ENCODE peak calls at places on chromosomes 6 and 20, in nine cellular contexts. O, L, T, I, K, A, Q, R and F are unnamed samples.

GRCh38 chr20:37961016-37961415 is 58.1 kb downstream of the VSTM2L start:
- DNase-seq in O (no peak), L (no peak), T (no peak), I (no peak), K (no peak), A (no peak), Q (no peak), R (no peak), F (no peak)

GRCh38 chr6:45513843-45514242 is 136.1 kb upstream of the SUPT3H start:
- DNase-seq in O (no peak), L (no peak), T (no peak), I (no peak), K (no peak), A (no peak), Q (no peak), R (no peak), F (no peak)

GRCh38 chr6:4676016-4676415 is 100.2 kb upstream of the CDYL start:
- DNase-seq in O (no peak), L (no peak), T (no peak), I (no peak), K (no peak), A (no peak), Q (no peak), R (no peak), F (no peak)

GRCh38 chr20:15767636-15768369 is 805.4 kb downstream of the KIF16B start:
- DNase-seq in O (no peak), L (no peak), T (no peak), I (no peak), K (no peak), A (no peak), Q (no peak), R (no peak), F (no peak)

GRCh38 chr6:120557554-120557953 is 776.7 kb downstream of the TBC1D32 start:
- DNase-seq in O (no peak), L (no peak), T (no peak), I (no peak), K (no peak), A (no peak), Q (no peak), R (no peak), F (no peak)

GRCh38 chr6:157768863-157769551 is 54.0 kb upstream of the SNX9 start:
- DNase-seq in O (no peak), L (no peak), T (no peak), I (no peak), K (no peak), A (no peak), Q (no peak), R (no peak), F (no peak)

GRCh38 chr6:157148391-157149323 is 174.7 kb downstream of the TMEM242 start:
- DNase-seq in O (peak), L (no peak), T (no peak), I (peak), K (peak), A (peak), Q (no peak), R (peak), F (peak)

GRCh38 chr20:3749087-3749688 is 16.7 kb downstream of the HSPA12B start:
- DNase-seq in O (no peak), L (no peak), T (no peak), I (no peak), K (no peak), A (no peak), Q (no peak), R (no peak), F (no peak)

GRCh38 chr6:169029861-169030260 is 223.8 kb downstream of the THBS2 start:
- DNase-seq in O (no peak), L (no peak), T (no peak), I (no peak), K (no peak), A (no peak), Q (no peak), R (no peak), F (no peak)

GRCh38 chr6:116010400-116011095 is 50.1 kb downstream of the FRK start:
- DNase-seq in O (peak), L (peak), T (peak), I (peak), K (peak), A (peak), Q (peak), R (peak), F (peak)

GRCh38 chr6:111503660-111504059 is 20.6 kb upstream of the REV3L start:
- DNase-seq in O (no peak), L (no peak), T (no peak), I (no peak), K (no peak), A (no peak), Q (no peak), R (no peak), F (peak)

GRCh38 chr20:57713951-57714350 is 4.1 kb upstream of the PMEPA1 start:
- DNase-seq in O (no peak), L (no peak), T (no peak), I (no peak), K (no peak), A (no peak), Q (no peak), R (no peak), F (no peak)

GRCh38 chr6:68196645-68197044 is 438.4 kb upstream of the ADGRB3 start:
- DNase-seq in O (no peak), L (no peak), T (no peak), I (no peak), K (no peak), A (no peak), Q (no peak), R (no peak), F (no peak)